ENCODE peak calls at places on chromosomes 2 and 18, in ten cellular contexts. J is thoracic aorta, F is GM12865, Q is colonic mucosa, W is GM06990, A is ovary, B is OCI-LY7, T is bronchial epithelial cell, V is right atrium auricular region, G is brain microvascular endothelial cell. D is an unnamed sample.

GRCh38 chr18:23103449-23103848 is 31.8 kb upstream of the CABLES1 start:
- DNase-seq in J (no peak), F (no peak), Q (no peak), W (no peak), A (no peak), B (no peak), T (no peak), V (no peak), G (no peak), D (no peak)

GRCh38 chr2:169072163-169072925 is 3.0 kb downstream of the DHRS9 start:
- DNase-seq in J (no peak), F (no peak), Q (no peak), W (no peak), A (no peak), B (no peak), T (no peak), V (no peak), G (no peak), D (no peak)

GRCh38 chr2:240566203-240567136 is 1.8 kb upstream of the RNPEPL1 start:
- DNase-seq in J (peak), F (peak), Q (peak), W (peak), A (peak), B (peak), T (peak), V (peak), G (peak), D (peak)

GRCh38 chr2:73963385-73964120 is 21.2 kb upstream of the TET3 start:
- DNase-seq in J (no peak), F (peak), Q (no peak), W (peak), A (no peak), B (no peak), T (no peak), V (no peak), G (no peak), D (peak)

GRCh38 chr2:198546091-198546490 is 741.7 kb downstream of the PLCL1 start:
- DNase-seq in J (no peak), F (no peak), Q (no peak), W (no peak), A (no peak), B (peak), T (no peak), V (no peak), G (no peak), D (no peak)

GRCh38 chr2:54394392-54394791 is 61.7 kb upstream of the SPTBN1 start:
- DNase-seq in J (no peak), F (peak), Q (no peak), W (no peak), A (no peak), B (peak), T (no peak), V (no peak), G (no peak), D (peak)

GRCh38 chr2:38528008-38528442 is 74.7 kb downstream of the HNRNPLL start:
- DNase-seq in J (no peak), F (peak), Q (no peak), W (peak), A (peak), B (peak), T (peak), V (no peak), G (peak), D (no peak)

GRCh38 chr2:147595200-147595599 is 249.6 kb upstream of the ACVR2A start:
- DNase-seq in J (no peak), F (no peak), Q (peak), W (no peak), A (no peak), B (no peak), T (no peak), V (no peak), G (no peak), D (no peak)

GRCh38 chr2:97785818-97786217 is 72.4 kb downstream of the ZAP70 start:
- DNase-seq in J (no peak), F (no peak), Q (no peak), W (no peak), A (no peak), B (no peak), T (no peak), V (no peak), G (no peak), D (no peak)

GRCh38 chr2:101759162-101759561 is 61.7 kb downstream of the MAP4K4 start:
- DNase-seq in J (peak), F (no peak), Q (no peak), W (no peak), A (no peak), B (no peak), T (peak), V (peak), G (peak), D (no peak)

GRCh38 chr2:24708537-24709152 is 84.5 kb downstream of the PTRHD1 start:
- DNase-seq in J (no peak), F (no peak), Q (no peak), W (no peak), A (no peak), B (no peak), T (peak), V (no peak), G (peak), D (no peak)

GRCh38 chr2:188291617-188292445 is at the start of gene GULP1:
- DNase-seq in J (no peak), F (no peak), Q (peak), W (peak), A (peak), B (no peak), T (peak), V (peak), G (peak), D (no peak)

GRCh38 chr2:241081643-241082337 is 20.3 kb downstream of the MTERF4 start:
- DNase-seq in J (no peak), F (no peak), Q (no peak), W (no peak), A (no peak), B (no peak), T (no peak), V (no peak), G (no peak), D (no peak)

GRCh38 chr18:55265916-55266488 is 306.7 kb upstream of the CCDC68 start:
- DNase-seq in J (no peak), F (peak), Q (no peak), W (no peak), A (no peak), B (no peak), T (peak), V (no peak), G (peak), D (no peak)

GRCh38 chr2:25421289-25421688 is 79.6 kb upstream of the DNMT3A start:
- DNase-seq in J (no peak), F (peak), Q (no peak), W (no peak), A (no peak), B (peak), T (no peak), V (no peak), G (no peak), D (no peak)

GRCh38 chr2:26838121-26838906 is 9.6 kb upstream of the DPYSL5 start:
- DNase-seq in J (no peak), F (no peak), Q (no peak), W (no peak), A (no peak), B (no peak), T (peak), V (no peak), G (no peak), D (no peak)

GRCh38 chr2:109448946-109449788 is 164.6 kb downstream of the SEPTIN10 start:
- DNase-seq in J (no peak), F (peak), Q (no peak), W (no peak), A (no peak), B (no peak), T (peak), V (no peak), G (no peak), D (no peak)

GRCh38 chr18:72652990-72653593 is 109.0 kb upstream of the CBLN2 start:
- DNase-seq in J (no peak), F (peak), Q (peak), W (peak), A (no peak), B (peak), T (peak), V (no peak), G (peak), D (no peak)

GRCh38 chr18:54532222-54532621 is 58.8 kb upstream of the DYNAP start:
- DNase-seq in J (no peak), F (no peak), Q (no peak), W (no peak), A (no peak), B (peak), T (no peak), V (no peak), G (no peak), D (no peak)

GRCh38 chr2:126890136-126890961 is 8.3 kb upstream of the TEX51 start:
- DNase-seq in J (no peak), F (no peak), Q (no peak), W (no peak), A (no peak), B (no peak), T (no peak), V (no peak), G (no peak), D (no peak)

GRCh38 chr2:136216073-136216472 is 98.1 kb upstream of the CXCR4 start:
- DNase-seq in J (no peak), F (no peak), Q (no peak), W (no peak), A (no peak), B (no peak), T (no peak), V (no peak), G (no peak), D (no peak)

GRCh38 chr2:29923110-29923721 is 1.8 kb upstream of the ALK start:
- DNase-seq in J (no peak), F (peak), Q (peak), W (no peak), A (no peak), B (peak), T (peak), V (peak), G (peak), D (peak)

GRCh38 chr2:196233033-196233807 is 61.8 kb upstream of the STK17B start:
- DNase-seq in J (no peak), F (no peak), Q (peak), W (no peak), A (no peak), B (peak), T (peak), V (no peak), G (peak), D (no peak)

GRCh38 chr2:159297042-159297707 is 10.7 kb upstream of the WDSUB1 start:
- DNase-seq in J (no peak), F (no peak), Q (no peak), W (no peak), A (no peak), B (no peak), T (peak), V (no peak), G (no peak), D (no peak)

DNA sequence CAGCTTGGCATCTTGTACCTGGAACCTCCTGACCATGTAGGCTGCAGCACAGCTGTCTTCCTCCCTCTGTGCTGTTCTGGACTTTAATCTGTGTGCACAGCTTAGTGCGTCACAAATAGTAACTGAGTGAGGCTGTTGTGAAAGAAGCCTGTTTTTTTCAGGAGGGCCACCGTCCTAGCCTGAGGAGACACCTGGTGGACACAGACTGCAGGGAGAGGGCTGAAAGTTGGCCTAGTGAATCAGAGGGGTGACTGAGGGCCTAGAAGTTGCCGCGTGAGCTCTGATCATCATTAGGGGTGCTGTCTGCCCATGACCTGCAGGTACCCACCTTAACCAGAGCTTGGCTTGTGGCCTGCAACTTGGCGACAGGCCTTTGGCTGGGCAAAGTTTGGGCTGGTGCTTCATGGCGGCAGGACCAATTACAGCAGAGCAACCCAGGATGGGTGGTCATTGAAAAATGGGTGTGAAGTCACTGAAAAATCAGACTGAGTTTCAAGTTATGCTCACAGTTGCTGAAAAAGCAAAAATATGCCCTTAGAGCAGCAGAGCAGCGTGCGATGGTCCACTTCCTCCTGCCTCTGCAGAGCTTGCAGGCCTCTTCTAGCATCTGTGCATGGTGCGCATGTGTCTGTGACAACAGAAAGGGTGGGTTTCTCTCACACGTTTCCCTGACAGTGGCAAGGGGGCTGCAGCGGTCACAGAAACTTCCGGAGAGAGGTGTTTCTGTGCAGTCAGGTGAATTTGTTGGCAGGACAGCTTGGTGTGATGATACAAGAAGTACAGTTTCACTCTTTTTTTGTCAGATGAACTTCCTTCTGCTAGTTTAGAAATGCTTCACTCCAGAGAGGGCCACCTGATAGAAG is 9.6 kb downstream of the GDF7 start:
- DNase-seq in J (no peak), F (peak), Q (no peak), W (peak), A (no peak), B (peak), T (peak), V (no peak), G (no peak), D (peak)
- TF ChIP-seq CTCF in J (no peak), F (peak), Q (no peak), W (peak), A (no peak), B (peak), T (no peak), V (no peak), G (no peak), D (peak)

DNA sequence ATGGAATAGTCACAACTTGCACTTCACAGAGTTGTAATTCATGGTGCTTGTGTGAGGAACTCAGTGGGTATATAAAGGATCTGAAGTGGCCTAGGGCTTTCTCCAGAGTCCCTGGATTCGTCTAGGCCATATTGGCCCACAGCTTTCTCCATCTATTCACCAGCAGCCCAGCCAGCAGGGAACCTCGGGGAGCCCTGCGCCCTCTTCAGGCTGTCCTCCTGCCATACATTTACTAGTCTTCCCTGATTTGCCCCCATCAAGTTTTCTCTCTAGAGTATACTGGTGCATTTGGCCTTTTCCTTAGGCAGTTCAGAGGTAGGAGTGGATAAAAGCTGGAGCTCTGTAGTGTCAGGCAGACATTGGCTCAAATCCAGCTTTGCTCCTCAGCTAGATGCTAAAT is 278.3 kb downstream of the MYCN start:
- DNase-seq in J (no peak), F (peak), Q (peak), W (no peak), A (no peak), B (peak), T (peak), V (no peak), G (no peak), D (no peak)
- H3K4me3 ChIP-seq in J (no peak), F (no peak), Q (no peak), W (no peak), A (no peak), B (no peak), T (no peak), V (no peak), G (no peak), D (no peak)

GRCh38 chr2:107036293-107036692 is 150.3 kb upstream of the ST6GAL2 start:
- DNase-seq in J (no peak), F (no peak), Q (no peak), W (no peak), A (no peak), B (no peak), T (no peak), V (no peak), G (no peak), D (no peak)
- TF ChIP-seq CTCF in J (no peak), F (no peak), Q (no peak), W (no peak), A (no peak), B (no peak), T (no peak), V (no peak), G (no peak), D (no peak)

GRCh38 chr18:48939368-48940097 is 11.2 kb downstream of the SMAD7 start:
- DNase-seq in J (no peak), F (no peak), Q (no peak), W (no peak), A (peak), B (no peak), T (no peak), V (no peak), G (no peak), D (no peak)
- H3K4me3 ChIP-seq in J (peak), F (no peak), Q (no peak), W (no peak), A (peak), B (no peak), T (no peak), V (no peak), G (peak), D (no peak)

DNA sequence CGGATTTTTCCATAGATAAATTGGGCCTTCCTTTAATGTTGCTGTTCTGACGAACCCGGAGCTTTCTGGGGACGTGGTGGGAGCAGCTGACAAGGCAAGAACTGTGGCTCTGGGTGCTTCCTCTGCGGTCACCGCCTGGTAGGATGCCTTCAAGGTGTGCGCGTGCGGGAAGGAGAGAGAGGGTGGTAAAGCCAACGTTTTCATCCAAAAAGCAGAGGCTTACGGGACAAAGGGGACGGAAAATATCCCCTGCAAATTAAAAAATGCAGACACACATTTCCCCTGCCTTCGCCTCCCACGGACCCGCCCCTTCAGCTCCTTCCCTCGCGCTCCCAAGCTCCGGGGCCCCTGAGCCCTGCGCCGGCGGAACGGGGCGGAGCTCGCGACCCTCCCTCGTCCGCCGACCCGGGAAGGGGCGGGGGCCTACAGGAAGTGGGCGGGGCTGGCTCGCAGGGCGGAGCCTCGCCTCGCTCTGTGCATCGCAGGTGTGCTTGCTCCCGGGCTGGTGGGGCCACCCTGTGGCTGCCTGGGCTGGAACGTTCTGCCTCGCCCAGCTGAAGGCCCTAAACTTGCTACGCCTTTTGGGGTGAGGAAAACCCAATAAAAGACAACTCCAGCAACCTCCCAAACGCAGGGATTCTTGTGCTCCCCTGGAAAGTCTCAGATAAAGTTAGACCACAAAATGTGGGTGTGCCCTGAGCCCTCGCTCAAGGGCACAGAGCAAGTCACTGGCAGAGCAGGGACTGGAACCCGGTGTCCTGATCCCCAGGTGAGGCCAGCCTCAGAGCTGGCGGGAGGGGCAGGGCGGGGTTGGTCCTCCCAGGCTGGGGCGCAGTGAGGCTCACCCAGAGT is 25.4 kb upstream of the SLC66A3 start:
- DNase-seq in J (no peak), F (peak), Q (peak), W (peak), A (peak), B (peak), T (peak), V (no peak), G (no peak), D (no peak)
- TF ChIP-seq CTCF in J (no peak), F (peak), Q (peak), W (peak), A (no peak), B (peak), T (peak), V (peak), G (peak), D (peak)

GRCh38 chr2:118806797-118807667 is 40.4 kb downstream of the EN1 start:
- DNase-seq in J (no peak), F (no peak), Q (no peak), W (no peak), A (no peak), B (no peak), T (no peak), V (no peak), G (no peak), D (no peak)

GRCh38 chr2:118811514-118811913 is 35.9 kb downstream of the EN1 start:
- DNase-seq in J (no peak), F (no peak), Q (no peak), W (no peak), A (no peak), B (no peak), T (no peak), V (no peak), G (no peak), D (no peak)

GRCh38 chr2:118807668-118808428 is 39.6 kb downstream of the EN1 start:
- DNase-seq in J (no peak), F (no peak), Q (no peak), W (no peak), A (no peak), B (no peak), T (no peak), V (no peak), G (no peak), D (no peak)

GRCh38 chr2:118810766-118811165 is 36.7 kb downstream of the EN1 start:
- DNase-seq in J (no peak), F (no peak), Q (no peak), W (no peak), A (no peak), B (no peak), T (no peak), V (no peak), G (no peak), D (no peak)

GRCh38 chr2:118808429-118808809 is 39.0 kb downstream of the EN1 start:
- DNase-seq in J (no peak), F (no peak), Q (no peak), W (no peak), A (no peak), B (no peak), T (no peak), V (no peak), G (no peak), D (no peak)
- H3K4me3 ChIP-seq in J (peak), F (no peak), Q (no peak), W (no peak), A (peak), B (no peak), T (no peak), V (no peak), G (no peak), D (no peak)